ENCODE peak calls at places on chromosomes 12 and 14, in six cellular contexts. E, R, Y, O, U and K are unnamed samples.

GRCh38 chr14:103141117-103141796 is 18.0 kb downstream of the TNFAIP2 start:
- DNase-seq in U (no peak), R (no peak), O (no peak), E (peak), Y (no peak), K (peak)

GRCh38 chr12:12449533-12450025 is 92.7 kb downstream of the BORCS5 start:
- DNase-seq in O (no peak), U (no peak), E (no peak), Y (no peak), R (no peak), K (no peak)

GRCh38 chr12:58105225-58106119 is 164.1 kb downstream of the ATP23 start:
- DNase-seq in U (no peak), O (no peak), E (no peak), R (no peak), Y (no peak), K (peak)

GRCh38 chr12:75479963-75480461 is 543 bp upstream of the GLIPR1 start:
- DNase-seq in Y (peak), E (no peak), O (no peak), U (no peak), R (peak), K (peak)

GRCh38 chr14:32345311-32345771 is 16.2 kb downstream of the AKAP6 start:
- DNase-seq in U (peak), R (no peak), E (no peak), Y (no peak), O (no peak), K (peak)

GRCh38 chr12:84276215-84276614 is 636.4 kb downstream of the SLC6A15 start:
- DNase-seq in E (no peak), R (no peak), Y (no peak), U (no peak), O (no peak), K (no peak)

GRCh38 chr12:45433441-45433868 is 217.6 kb downstream of the ANO6 start:
- DNase-seq in Y (no peak), R (no peak), O (no peak), U (no peak), E (no peak), K (no peak)

GRCh38 chr12:61821381-61821780 is 438.8 kb upstream of the USP15 start:
- DNase-seq in R (peak), E (no peak), U (no peak), O (peak), Y (no peak), K (no peak)

GRCh38 chr14:42523656-42524055 is 917.0 kb downstream of the LRFN5 start:
- DNase-seq in Y (no peak), E (no peak), O (no peak), R (no peak), U (no peak), K (no peak)

GRCh38 chr14:73503648-73504047 is 12.9 kb downstream of the RIOX1 start:
- DNase-seq in E (no peak), Y (peak), O (peak), U (no peak), R (peak), K (peak)

GRCh38 chr12:74111688-74112360 is 425.8 kb upstream of the ATXN7L3B start:
- DNase-seq in E (no peak), U (peak), R (no peak), Y (no peak), O (peak), K (no peak)

GRCh38 chr14:25411933-25412757 is 362.2 kb upstream of the STXBP6 start:
- DNase-seq in O (no peak), U (peak), R (no peak), Y (no peak), E (no peak), K (no peak)

GRCh38 chr14:104560586-104560945 is 19.0 kb upstream of the C14orf180 start:
- DNase-seq in E (no peak), R (no peak), O (no peak), U (no peak), Y (no peak), K (no peak)

GRCh38 chr14:90517431-90517841 is 120.6 kb downstream of the CALM1 start:
- DNase-seq in R (no peak), Y (no peak), U (no peak), O (no peak), E (no peak), K (no peak)

GRCh38 chr14:31080060-31080459 is 53.9 kb upstream of the STRN3 start:
- DNase-seq in E (no peak), O (peak), R (no peak), U (no peak), Y (no peak), K (peak)

GRCh38 chr14:98956616-98957015 is 315.4 kb downstream of the BCL11B start:
- DNase-seq in U (no peak), R (no peak), O (no peak), E (no peak), Y (no peak), K (no peak)

GRCh38 chr14:52314521-52315354 is 626 bp downstream of the PTGER2 start:
- DNase-seq in E (peak), O (no peak), Y (peak), U (no peak), R (no peak), K (peak)

GRCh38 chr12:30533518-30533917 is 162.2 kb downstream of the IPO8 start:
- DNase-seq in E (no peak), R (no peak), U (no peak), O (no peak), Y (no peak), K (no peak)

GRCh38 chr12:119949594-119949993 is 39.4 kb upstream of the BICDL1 start:
- DNase-seq in E (no peak), Y (no peak), O (no peak), R (no peak), U (no peak), K (no peak)

GRCh38 chr12:45259732-45260480 is 44.0 kb downstream of the ANO6 start:
- DNase-seq in U (no peak), E (no peak), O (no peak), R (no peak), Y (no peak), K (peak)

GRCh38 chr12:123397400-123397799 is 13.5 kb downstream of the KMT5A start:
- DNase-seq in E (no peak), Y (no peak), R (no peak), U (no peak), O (no peak), K (peak)

GRCh38 chr12:91272456-91273063 is 89.9 kb upstream of the DCN start:
- DNase-seq in O (no peak), U (no peak), E (no peak), R (no peak), Y (no peak), K (no peak)

GRCh38 chr12:105748806-105749600 is 389.8 kb downstream of the NUAK1 start:
- DNase-seq in Y (no peak), O (no peak), R (peak), E (no peak), U (peak), K (peak)